ENCODE peak calls at places on chromosome 12, in seven cellular contexts. S is CD4-positive, alpha-beta memory T cell; T is stimulated activated CD8-positive, alpha-beta memory T cell treated with anti-CD3 and anti-CD28 coated beads, Interleukin-12 subunit alpha, Interleukin-12 subunit beta, amount 100 ng/mL, for 1 hour; I is GM12865; U is stimulated activated CD4-positive, alpha-beta T cell treated with anti-CD3 and anti-CD28 coated beads, TNF-alpha, amount 100 ng/mL, for 4 hours; P is astrocyte of the spinal cord; Y is T-cell. M is an unnamed sample.

GRCh38 chr12:116202433-116202832 is 75.1 kb downstream of the MED13L start:
- DNase-seq in S (no peak), T (no peak), I (no peak), U (no peak), P (peak), Y (no peak), M (no peak)

GRCh38 chr12:131863711-131864396 is 30.6 kb upstream of the ULK1 start:
- DNase-seq in S (no peak), T (no peak), I (no peak), U (no peak), P (no peak), Y (no peak), M (no peak)

GRCh38 chr12:55728932-55729591 is at the start of gene CD63:
- DNase-seq in S (peak), T (peak), I (peak), U (peak), P (peak), Y (peak), M (peak)

GRCh38 chr12:75694891-75695290 is 183.5 kb upstream of the KRR1 start:
- DNase-seq in S (no peak), T (no peak), I (no peak), U (no peak), P (peak), Y (no peak), M (no peak)

GRCh38 chr12:26226629-26227375 is 31.4 kb downstream of the SSPN start:
- DNase-seq in S (no peak), T (no peak), I (no peak), U (no peak), P (peak), Y (no peak), M (peak)

GRCh38 chr12:29521951-29522350 is 24.5 kb upstream of the OVCH1 start:
- DNase-seq in S (no peak), T (no peak), I (no peak), U (no peak), P (peak), Y (no peak), M (no peak)

GRCh38 chr12:85036736-85037135 is 585 bp downstream of the LRRIQ1 start:
- DNase-seq in S (no peak), T (no peak), I (no peak), U (no peak), P (no peak), Y (no peak), M (no peak)

GRCh38 chr12:18382486-18382885 is 121.2 kb downstream of the PIK3C2G start:
- DNase-seq in S (no peak), T (no peak), I (no peak), U (no peak), P (no peak), Y (no peak), M (peak)

GRCh38 chr12:1616233-1617066 is 12.6 kb upstream of the WNT5B start:
- DNase-seq in S (no peak), T (no peak), I (peak), U (no peak), P (no peak), Y (no peak), M (no peak)

GRCh38 chr12:102163383-102163782 is 34.2 kb downstream of the PMCH start:
- DNase-seq in S (no peak), T (no peak), I (no peak), U (no peak), P (no peak), Y (no peak), M (no peak)

GRCh38 chr12:124456652-124457152 is 110.7 kb downstream of the NCOR2 start:
- DNase-seq in S (peak), T (no peak), I (peak), U (peak), P (no peak), Y (peak), M (no peak)

M was measured in H4.